ENCODE peak calls at places on chromosomes 6 and 20, in seven cellular contexts. Q is GM23338, A is GM23248, J is HCT116, M is neuronal stem cell, O is fibroblast of lung, F is hepatocyte. D is an unnamed sample.

GRCh38 chr20:25196701-25197120 is 1.2 kb downstream of the ENTPD6 start:
- DNase-seq in O (no peak), F (no peak), J (no peak), M (no peak), Q (peak), A (peak), D (no peak)

GRCh38 chr6:170393807-170394399 is 87.3 kb downstream of the FAM120B start:
- DNase-seq in A (peak), O (no peak), M (no peak), J (no peak), F (no peak), Q (no peak), D (no peak)

GRCh38 chr6:52016918-52017748 is 70.3 kb downstream of the PKHD1 start:
- DNase-seq in A (no peak), F (no peak), J (no peak), Q (peak), M (no peak), O (no peak), D (no peak)

GRCh38 chr6:2507638-2508037 is 243.1 kb downstream of the MYLK4 start:
- DNase-seq in O (no peak), A (no peak), M (no peak), Q (no peak), J (no peak), F (no peak), D (no peak)

GRCh38 chr20:35497780-35498189 is 31.7 kb downstream of the C20orf173 start:
- DNase-seq in Q (no peak), A (no peak), O (peak), M (no peak), J (no peak), F (no peak), D (no peak)

GRCh38 chr20:19783966-19784401 is 25.9 kb downstream of the RIN2 start:
- DNase-seq in M (no peak), J (no peak), O (peak), A (peak), F (no peak), Q (no peak), D (no peak)

GRCh38 chr20:38294334-38294592 is 9.7 kb upstream of the BPI start:
- DNase-seq in F (no peak), Q (no peak), A (no peak), M (no peak), O (no peak), J (no peak), D (no peak)

GRCh38 chr6:131053546-131054240 is 9.4 kb downstream of the EPB41L2 start:
- DNase-seq in Q (no peak), O (no peak), A (no peak), M (no peak), F (no peak), J (no peak), D (no peak)

GRCh38 chr20:50333856-50334255 is 143.2 kb downstream of the CEBPB start:
- DNase-seq in F (no peak), Q (no peak), A (peak), M (no peak), O (peak), J (no peak), D (no peak)

GRCh38 chr6:84074988-84075781 is 41.6 kb downstream of the MRAP2 start:
- DNase-seq in J (peak), O (no peak), M (no peak), A (peak), F (peak), Q (peak), D (no peak)

GRCh38 chr6:98824907-98825601 is 9.3 kb upstream of the POU3F2 start:
- DNase-seq in O (no peak), A (no peak), J (no peak), Q (peak), F (no peak), M (peak), D (no peak)

GRCh38 chr6:142569676-142570075 is 267.9 kb downstream of the ADGRG6 start:
- DNase-seq in Q (peak), F (no peak), A (peak), O (no peak), J (peak), M (no peak), D (no peak)

GRCh38 chr6:452301-453067 is 60.9 kb downstream of the IRF4 start:
- DNase-seq in A (peak), Q (no peak), J (no peak), M (no peak), F (no peak), O (no peak), D (no peak)

GRCh38 chr6:154039231-154039842 is at the start of gene OPRM1:
- DNase-seq in O (peak), Q (peak), M (peak), F (peak), J (no peak), A (peak), D (no peak)

GRCh38 chr6:109690373-109690739 is 646 bp downstream of the AK9 start:
- DNase-seq in O (no peak), F (peak), Q (peak), M (peak), J (no peak), A (peak), D (peak)

GRCh38 chr6:106870824-106871300 is 103.7 kb downstream of the CD24 start:
- DNase-seq in J (no peak), F (peak), A (peak), M (no peak), Q (no peak), O (no peak), D (no peak)

GRCh38 chr6:142912125-142912524 is 32.9 kb downstream of the HIVEP2 start:
- DNase-seq in A (no peak), M (no peak), F (no peak), J (no peak), Q (peak), O (no peak), D (no peak)

GRCh38 chr6:170147832-170148708 is 142.8 kb downstream of the DLL1 start:
- DNase-seq in J (no peak), F (no peak), O (no peak), Q (peak), M (no peak), A (no peak), D (no peak)

GRCh38 chr6:157770946-157771345 is 52.1 kb upstream of the SNX9 start:
- DNase-seq in M (no peak), Q (no peak), F (no peak), A (peak), J (no peak), O (peak), D (no peak)

GRCh38 chr20:34824861-34825529 is 456 bp downstream of the NCOA6 start:
- DNase-seq in M (peak), Q (peak), O (peak), A (peak), F (peak), J (peak), D (peak)

GRCh38 chr6:157019115-157019628 is 242.0 kb downstream of the ARID1B start:
- DNase-seq in Q (peak), F (peak), O (no peak), A (no peak), J (no peak), M (no peak), D (peak)

GRCh38 chr6:30885999-30886896 is 1.9 kb downstream of the DDR1 start:
- DNase-seq in F (peak), J (peak), A (peak), M (peak), Q (peak), O (peak), D (no peak)

GRCh38 chr6:81748946-81749345 is 3.5 kb downstream of the TENT5A start:
- DNase-seq in O (no peak), Q (no peak), A (peak), M (no peak), F (no peak), J (no peak), D (no peak)

GRCh38 chr20:61719691-61720347 is 345.9 kb downstream of the TAF4 start:
- DNase-seq in A (no peak), M (no peak), F (no peak), O (peak), J (no peak), Q (peak), D (no peak)

GRCh38 chr20:25025986-25026605 is 31.8 kb downstream of the ACSS1 start:
- DNase-seq in Q (no peak), F (no peak), A (no peak), M (no peak), J (no peak), O (no peak), D (no peak)

GRCh38 chr6:32785781-32786533 is 22.6 kb upstream of the HLA-DQB2 start:
- DNase-seq in F (peak), Q (peak), A (peak), J (peak), O (peak), M (peak), D (peak)

GRCh38 chr6:127146935-127147334 is 28.5 kb downstream of the RSPO3 start:
- DNase-seq in F (peak), J (no peak), Q (peak), M (no peak), A (peak), O (peak), D (no peak)

GRCh38 chr20:41837669-41838224 is 219.6 kb upstream of the CHD6 start:
- DNase-seq in J (no peak), Q (no peak), A (no peak), F (no peak), O (no peak), M (no peak), D (no peak)

GRCh38 chr6:73418081-73418741 is 23.6 kb downstream of the DDX43 start:
- DNase-seq in M (no peak), A (peak), Q (no peak), F (no peak), O (peak), J (no peak), D (no peak)

GRCh38 chr20:51533291-51534172 is 9.0 kb downstream of the NFATC2 start:
- DNase-seq in F (no peak), Q (no peak), J (peak), O (no peak), M (no peak), A (peak), D (no peak)

GRCh38 chr6:169087436-169088046 is 166.1 kb downstream of the THBS2 start:
- DNase-seq in M (no peak), J (no peak), A (no peak), Q (peak), O (peak), F (no peak), D (no peak)

GRCh38 chr6:169085466-169085865 is 168.2 kb downstream of the THBS2 start:
- DNase-seq in O (no peak), J (no peak), M (no peak), A (no peak), Q (no peak), F (no peak), D (no peak)

GRCh38 chr6:169088761-169089160 is 164.9 kb downstream of the THBS2 start:
- DNase-seq in Q (no peak), F (no peak), M (no peak), O (no peak), J (no peak), A (no peak), D (no peak)

GRCh38 chr6:169084067-169084466 is 169.6 kb downstream of the THBS2 start:
- DNase-seq in Q (no peak), F (no peak), A (no peak), M (no peak), J (no peak), O (no peak), D (no peak)

DNA sequence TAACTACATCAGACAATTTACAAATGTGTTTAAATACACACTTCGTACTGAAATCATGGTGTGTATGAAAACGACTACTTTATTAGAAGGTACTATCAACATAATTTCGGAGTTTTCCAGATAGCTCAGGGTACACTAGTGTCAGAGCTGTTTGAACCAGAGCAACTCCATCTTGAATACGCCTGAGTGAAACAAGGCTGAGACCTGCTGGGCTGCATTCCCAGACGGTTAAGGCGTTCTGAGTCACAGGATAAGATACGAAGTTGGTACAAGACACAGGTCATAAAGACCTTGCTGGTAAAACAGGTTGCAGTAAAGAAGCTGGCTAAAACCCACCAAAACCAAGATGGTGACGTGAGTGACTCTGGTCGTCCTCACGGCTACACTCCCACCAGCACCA is 167.6 kb downstream of the THBS2 start:
- DNase-seq in Q (no peak), F (no peak), M (no peak), J (peak), O (no peak), A (no peak), D (no peak)
- H3K4me2 ChIP-seq in Q (no peak), F (no peak), M (no peak), J (peak), O (no peak), A (no peak), D (no peak)

GRCh38 chr20:1388706-1389483 is 4.0 kb downstream of the FKBP1A start:
- DNase-seq in Q (no peak), O (no peak), A (peak), F (no peak), M (no peak), J (no peak), D (no peak)
- H3K4me2 ChIP-seq in Q (peak), O (no peak), A (peak), F (peak), M (no peak), J (no peak), D (peak)

DNA sequence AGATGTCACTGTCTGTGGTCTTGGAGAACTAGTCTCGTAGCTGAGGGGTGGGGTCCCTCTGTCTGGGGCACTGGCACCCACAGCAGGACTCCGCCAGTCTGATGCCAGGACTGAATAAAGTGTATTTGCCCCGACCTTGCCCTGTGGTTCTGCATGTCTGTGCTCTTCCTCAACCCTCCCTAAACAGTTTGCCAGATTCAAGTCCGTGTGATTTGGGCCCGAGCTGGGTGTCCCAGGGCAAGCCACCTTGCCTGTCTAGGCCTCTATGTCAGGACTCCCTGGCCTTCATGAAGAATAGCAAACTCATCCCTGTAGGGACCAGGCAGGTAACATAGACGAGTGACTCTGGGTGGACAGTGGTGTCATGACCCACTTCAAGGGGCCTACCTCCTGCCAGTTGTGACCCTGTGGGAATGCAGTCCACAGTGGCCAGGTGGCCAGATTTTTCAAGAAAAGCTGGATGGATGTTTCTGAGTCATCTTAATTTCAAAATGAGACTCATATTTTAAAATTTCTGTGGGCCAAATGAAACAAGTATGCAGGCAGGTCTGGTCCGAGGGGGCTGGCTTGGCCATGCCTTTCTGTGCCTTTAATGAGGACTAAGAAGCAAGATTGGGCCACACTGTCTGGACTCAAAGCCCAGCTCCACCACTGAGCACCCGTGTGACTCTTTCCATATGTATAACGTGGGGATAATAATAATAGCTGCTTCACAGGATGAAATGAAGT is 3.4 kb downstream of the SOX12 start:
- DNase-seq in J (no peak), O (no peak), Q (no peak), A (peak), M (no peak), F (no peak), D (no peak)
- H3K4me2 ChIP-seq in J (peak), O (peak), Q (peak), A (peak), M (peak), F (peak), D (peak)

GRCh38 chr6:135226537-135226936 is 45.4 kb downstream of the MYB start:
- DNase-seq in A (no peak), Q (no peak), O (no peak), J (no peak), M (no peak), F (no peak), D (peak)

GRCh38 chr6:135228486-135228885 is 47.4 kb downstream of the MYB start:
- DNase-seq in J (no peak), F (no peak), M (no peak), Q (no peak), A (no peak), O (no peak), D (no peak)

GRCh38 chr6:135227758-135228157 is 46.6 kb downstream of the MYB start:
- DNase-seq in A (no peak), F (no peak), O (no peak), M (no peak), Q (no peak), J (no peak), D (no peak)

GRCh38 chr6:135225911-135226310 is 44.8 kb downstream of the MYB start:
- DNase-seq in J (no peak), A (no peak), Q (no peak), M (no peak), F (no peak), O (no peak), D (no peak)

GRCh38 chr6:135227349-135227748 is 46.2 kb downstream of the MYB start:
- DNase-seq in F (no peak), J (no peak), M (no peak), Q (no peak), A (no peak), O (no peak), D (no peak)
- H3K4me2 ChIP-seq in F (no peak), J (no peak), M (no peak), Q (no peak), A (no peak), O (no peak), D (no peak)

GRCh38 chr6:24935753-24936152 is at the start of gene RIPOR2:
- DNase-seq in A (no peak), M (no peak), Q (peak), O (no peak), J (no peak), F (no peak), D (peak)
- H3K4me2 ChIP-seq in A (no peak), M (no peak), Q (peak), O (no peak), J (no peak), F (no peak), D (peak)

GRCh38 chr6:148979006-148979901 is 232.4 kb downstream of the UST start:
- DNase-seq in A (peak), Q (no peak), F (no peak), M (no peak), J (no peak), O (no peak), D (no peak)
- H3K4me2 ChIP-seq in A (no peak), Q (no peak), F (no peak), M (no peak), J (no peak), O (no peak), D (no peak)

DNA sequence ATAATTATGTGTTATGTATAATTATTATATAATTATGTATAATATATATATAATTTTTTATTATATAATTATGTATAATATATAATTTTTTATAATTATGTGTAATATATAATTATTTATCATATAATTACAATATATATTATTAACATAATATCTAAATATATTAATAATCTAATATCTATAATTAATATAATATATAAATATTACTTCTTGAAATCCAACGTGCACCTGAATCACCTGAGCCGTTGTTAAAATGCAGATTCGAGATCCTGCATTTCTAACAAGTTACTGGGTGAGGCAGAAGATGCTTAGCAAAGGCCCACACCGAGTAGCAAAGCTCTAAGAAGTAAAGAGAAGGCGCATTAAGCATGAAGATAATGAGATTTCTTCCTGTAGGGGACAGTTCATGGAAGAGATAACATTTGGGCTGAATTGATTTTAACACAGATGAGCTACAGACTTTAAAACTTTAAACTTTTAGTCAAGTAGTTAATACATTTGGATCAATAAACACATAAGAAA is 406.4 kb upstream of the PLCB4 start:
- DNase-seq in O (no peak), Q (no peak), A (no peak), J (no peak), F (no peak), M (no peak), D (peak)
- H3K4me2 ChIP-seq in O (no peak), Q (no peak), A (no peak), J (no peak), F (no peak), M (no peak), D (no peak)

GRCh38 chr20:46400253-46400652 is 6.2 kb downstream of the ELMO2 start:
- DNase-seq in A (peak), F (peak), O (peak), J (no peak), Q (no peak), M (no peak), D (no peak)

GRCh38 chr20:46401478-46401860 is 4.9 kb downstream of the ELMO2 start:
- DNase-seq in J (no peak), Q (no peak), F (no peak), A (no peak), O (no peak), M (no peak), D (no peak)

GRCh38 chr20:46400828-46401477 is 5.5 kb downstream of the ELMO2 start:
- DNase-seq in O (peak), A (peak), Q (peak), F (peak), J (no peak), M (peak), D (no peak)

GRCh38 chr20:46399401-46399800 is 7.0 kb downstream of the ELMO2 start:
- DNase-seq in Q (no peak), A (no peak), O (no peak), J (no peak), F (no peak), M (no peak), D (no peak)

DNA sequence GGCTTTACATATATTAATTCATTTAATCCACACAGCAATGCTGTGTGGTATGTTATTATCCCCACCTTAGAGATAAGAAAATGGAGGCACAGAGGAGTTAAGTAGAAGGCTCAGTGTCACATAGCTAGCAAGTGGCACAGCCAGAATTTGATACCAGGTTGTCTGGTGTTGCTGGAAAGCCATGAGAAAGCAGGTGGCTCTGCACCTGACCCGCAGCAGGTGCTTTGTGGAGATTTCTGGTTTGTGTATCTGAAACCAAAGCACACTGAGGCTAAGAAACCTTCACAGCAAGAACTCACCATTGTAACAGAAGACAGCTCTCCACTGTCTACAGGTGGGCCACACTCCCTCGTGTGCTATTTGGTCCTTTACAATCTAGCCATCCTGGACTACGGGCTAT is 7.5 kb downstream of the ELMO2 start:
- DNase-seq in F (no peak), Q (no peak), O (no peak), M (no peak), A (no peak), J (no peak), D (no peak)
- H3K4me2 ChIP-seq in F (no peak), Q (no peak), O (no peak), M (no peak), A (no peak), J (no peak), D (peak)

DNA sequence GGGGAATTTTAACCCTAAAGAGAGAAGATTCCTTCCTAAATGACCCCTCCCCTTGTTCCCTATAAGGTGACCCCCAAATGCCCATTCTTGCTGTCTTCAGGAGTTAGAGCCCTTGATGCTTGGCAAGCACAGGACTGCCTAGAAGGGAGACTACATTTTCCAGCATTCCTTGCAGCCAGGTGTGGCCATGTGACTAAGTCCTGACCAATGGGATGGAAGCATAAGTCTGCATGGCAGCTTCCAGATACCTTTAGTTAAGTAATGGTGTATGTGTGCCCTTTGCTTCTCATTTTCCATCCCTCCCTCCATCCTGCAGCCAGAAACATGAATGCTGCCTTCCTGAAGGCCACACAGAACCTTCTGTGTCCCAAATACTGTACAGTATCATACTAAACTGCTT is 5.5 kb downstream of the BFSP1 start:
- DNase-seq in M (no peak), F (peak), Q (peak), J (peak), A (no peak), O (no peak), D (peak)
- H3K4me2 ChIP-seq in M (no peak), F (no peak), Q (no peak), J (peak), A (no peak), O (no peak), D (no peak)